ENCODE peak calls at places on chromosomes 5 and 9, in eight cellular contexts. W is fibroblast of lung; N is mesenchymal stem cell; M is sigmoid colon; F is CD8-positive, alpha-beta memory T cell; R is esophagus squamous epithelium; T is HepG2; Z is mesendoderm. B is an unnamed sample.
A peak's percentile ranks its signal among the peaks of the same experiment; 100 is the strongest.

GRCh38 chr5:28703651-28704260 is 1665.4 kb upstream of the CDH9 start:
- DNase-seq in W (peak; percentile 17), N (peak; percentile 27), M (no peak), F (no peak), R (no peak), T (no peak), Z (peak; percentile 6), B (no peak)

GRCh38 chr9:4793412-4794005 is 765 bp downstream of the RCL1 start:
- DNase-seq in W (no peak), N (no peak), M (no peak), F (no peak), R (no peak), T (no peak), Z (no peak), B (no peak)

GRCh38 chr9:95750725-95751644 is 124.5 kb upstream of the ERCC6L2 start:
- DNase-seq in W (no peak), N (no peak), M (no peak), F (peak; percentile 54), R (no peak), T (no peak), Z (peak; percentile 38), B (peak; percentile 5)

GRCh38 chr9:113851860-113852259 is 24.2 kb upstream of the ZNF618 start:
- DNase-seq in W (no peak), N (no peak), M (no peak), F (no peak), R (no peak), T (no peak), Z (no peak), B (no peak)

GRCh38 chr5:37841223-37841622 is 1.4 kb upstream of the GDNF start:
- DNase-seq in W (peak; percentile 64), N (no peak), M (no peak), F (no peak), R (no peak), T (no peak), Z (no peak), B (no peak)

GRCh38 chr9:33381231-33381791 is 21.1 kb downstream of the AQP7 start:
- DNase-seq in W (no peak), N (peak; percentile 40), M (peak; percentile 61), F (no peak), R (no peak), T (peak; percentile 57), Z (peak; percentile 96), B (no peak)

GRCh38 chr5:142056831-142057696 is 44.2 kb upstream of the GNPDA1 start:
- DNase-seq in W (no peak), N (no peak), M (no peak), F (no peak), R (no peak), T (no peak), Z (no peak), B (no peak)

GRCh38 chr9:134964271-134964670 is 46.6 kb upstream of the FCN1 start:
- DNase-seq in W (no peak), N (no peak), M (peak; percentile 37), F (no peak), R (no peak), T (no peak), Z (no peak), B (no peak)

GRCh38 chr5:91401175-91401574 is 18.1 kb upstream of the ARRDC3 start:
- DNase-seq in W (peak; percentile 78), N (no peak), M (no peak), F (no peak), R (no peak), T (no peak), Z (no peak), B (no peak)

GRCh38 chr9:93597142-93597706 is 20.8 kb downstream of the PHF2 start:
- DNase-seq in W (no peak), N (no peak), M (no peak), F (no peak), R (no peak), T (no peak), Z (no peak), B (no peak)

GRCh38 chr9:93680445-93681315 is 104.3 kb downstream of the PHF2 start:
- DNase-seq in W (no peak), N (no peak), M (peak; percentile 54), F (no peak), R (no peak), T (no peak), Z (no peak), B (no peak)

DNA sequence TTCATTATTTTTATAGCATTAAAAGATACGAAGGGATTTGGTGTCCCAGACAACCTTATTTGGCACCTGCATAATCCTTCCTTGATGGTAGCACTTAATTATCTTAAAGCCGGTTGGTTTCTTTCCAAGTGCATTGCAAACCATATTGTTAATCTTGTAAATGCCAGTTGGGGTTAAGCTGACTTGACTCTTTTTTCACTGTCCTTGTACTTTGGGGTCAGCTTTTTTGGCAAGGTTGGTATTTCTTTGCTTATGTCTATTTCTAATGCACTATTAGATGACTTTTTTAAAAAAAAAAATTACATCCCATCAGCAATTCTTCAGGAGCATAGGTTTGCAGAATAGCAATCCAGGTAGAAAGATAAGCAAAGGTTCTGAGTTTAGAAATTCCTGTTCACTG is 466.8 kb upstream of the TLE4 start:
- DNase-seq in W (no peak), N (no peak), M (no peak), F (no peak), R (no peak), T (no peak), Z (no peak), B (no peak)
- H3K4me3 ChIP-seq in W (no peak overlapping the region), N (no peak overlapping the region), M (no peak overlapping the region), F (no peak overlapping the region), R (no peak overlapping the region), T (no peak overlapping the region), Z (no peak overlapping the region), B (no peak overlapping the region)

GRCh38 chr5:14332038-14332631 is 189.0 kb downstream of the TRIO start:
- DNase-seq in W (no peak), N (no peak), M (no peak), F (no peak), R (no peak), T (no peak), Z (no peak), B (no peak)
- H3K4me1 ChIP-seq in W (no peaks in the 10 kb centered on the region), N (peaks cover 5% of the 10 kb centered on the region), M (no peaks in the 10 kb centered on the region), F (no peaks in the 10 kb centered on the region), R (no peaks in the 10 kb centered on the region), T (no peaks in the 10 kb centered on the region), Z (no peaks in the 10 kb centered on the region), B (no peaks in the 10 kb centered on the region)

DNA sequence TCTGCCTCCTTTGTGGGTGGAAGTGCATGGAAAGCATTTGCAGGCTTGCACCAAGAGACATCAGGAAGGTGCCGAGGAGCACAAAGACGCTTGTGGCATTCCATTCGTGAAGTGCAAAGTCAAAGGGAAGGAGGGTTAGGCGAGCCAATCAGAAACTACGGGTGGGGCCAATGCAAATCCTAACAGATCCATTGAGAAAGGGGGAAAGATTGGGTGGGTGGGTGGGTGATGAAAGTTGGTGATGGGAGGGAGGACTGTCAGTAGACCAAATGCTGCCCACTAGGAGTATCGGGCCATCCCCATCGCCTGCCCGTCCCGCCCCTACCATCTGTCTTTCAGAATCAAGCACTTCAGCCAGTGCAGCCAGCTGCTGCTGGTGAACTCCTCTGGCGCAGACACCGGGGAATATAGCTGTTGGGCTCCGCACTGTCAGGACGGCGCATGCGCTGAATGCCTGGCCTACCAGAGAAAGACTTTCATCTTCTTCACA is 17.1 kb upstream of the ANXA6 start:
- DNase-seq in W (no peak), N (no peak), M (no peak), F (no peak), R (no peak), T (no peak), Z (peak; percentile 30), B (no peak)
- H3K4me3 ChIP-seq in W (no peak overlapping the region), N (peak overlapping the region; percentile 51), M (peak overlapping the region; percentile 7), F (no peak overlapping the region), R (no peak overlapping the region), T (no peak overlapping the region), Z (no peak overlapping the region), B (no peak overlapping the region)

GRCh38 chr5:180820788-180821321 is 18.2 kb upstream of the MGAT1 start:
- DNase-seq in W (no peak), N (peak; percentile 83), M (no peak), F (no peak), R (no peak), T (no peak), Z (no peak), B (no peak)

GRCh38 chr5:180823346-180823745 is 20.7 kb upstream of the MGAT1 start:
- DNase-seq in W (no peak), N (no peak), M (no peak), F (no peak), R (no peak), T (no peak), Z (no peak), B (no peak)

GRCh38 chr5:180823938-180824629 is 21.5 kb upstream of the MGAT1 start:
- DNase-seq in W (no peak), N (no peak), M (no peak), F (no peak), R (no peak), T (no peak), Z (no peak), B (no peak)

GRCh38 chr5:180818942-180819341 is 16.3 kb upstream of the MGAT1 start:
- DNase-seq in W (no peak), N (no peak), M (no peak), F (no peak), R (no peak), T (no peak), Z (no peak), B (no peak)

GRCh38 chr5:180821538-180821937 is 18.9 kb upstream of the MGAT1 start:
- DNase-seq in W (no peak), N (no peak), M (no peak), F (no peak), R (no peak), T (no peak), Z (no peak), B (no peak)
- H3K4me1 ChIP-seq in W (peaks cover 7% of the 10 kb centered on the region), N (peaks cover 24% of the 10 kb centered on the region), M (peaks cover 32% of the 10 kb centered on the region), F (peaks cover 27% of the 10 kb centered on the region), R (peaks cover 83% of the 10 kb centered on the region), T (peaks cover 44% of the 10 kb centered on the region), Z (no peaks in the 10 kb centered on the region), B (peaks cover 6% of the 10 kb centered on the region)

GRCh38 chr5:115979203-115979602 is 16.9 kb downstream of the LVRN start:
- DNase-seq in W (no peak), N (peak; percentile 6), M (no peak), F (no peak), R (no peak), T (no peak), Z (no peak), B (no peak)
- H3K4me3 ChIP-seq in W (no peak overlapping the region), N (peak overlapping the region; percentile 0), M (no peak overlapping the region), F (no peak overlapping the region), R (no peak overlapping the region), T (no peak overlapping the region), Z (no peak overlapping the region), B (no peak overlapping the region)

GRCh38 chr5:148383564-148384388 is at the start of gene FBXO38:
- DNase-seq in W (peak; percentile 96), N (peak; percentile 96), M (peak; percentile 98), F (peak; percentile 98), R (peak; percentile 84), T (peak; percentile 97), Z (peak; percentile 99), B (peak; percentile 97)
- H3K4me1 ChIP-seq in W (peaks cover 13% of the 10 kb centered on the region), N (no peaks in the 10 kb centered on the region), M (peaks cover 23% of the 10 kb centered on the region), F (peaks cover 42% of the 10 kb centered on the region), R (peaks cover 53% of the 10 kb centered on the region), T (peaks cover 43% of the 10 kb centered on the region), Z (peaks cover 4% of the 10 kb centered on the region), B (peaks cover 16% of the 10 kb centered on the region)

GRCh38 chr9:110156902-110157301 is 51.1 kb downstream of the C9orf152 start:
- DNase-seq in W (peak; percentile 66), N (peak; percentile 48), M (no peak), F (peak; percentile 12), R (no peak), T (no peak), Z (no peak), B (peak; percentile 3)
- H3K4me3 ChIP-seq in W (no peak overlapping the region), N (peak overlapping the region; percentile 23), M (no peak overlapping the region), F (peak overlapping the region; percentile 6), R (no peak overlapping the region), T (no peak overlapping the region), Z (no peak overlapping the region), B (no peak overlapping the region)